ENCODE peak calls at places on chromosome 9, in four cellular contexts. One of them, this sample, is unnamed.

GRCh38 chr9:96449844-96450612 is at the start of gene HABP4:
- DNase-seq in tibial nerve: peak
- DNase-seq in lung: peak
- DNase-seq in fibroblast of lung: peak
- DNase-seq in this sample: peak

GRCh38 chr9:107358867-107359440 is 75.9 kb downstream of the RAD23B start:
- DNase-seq in tibial nerve: no peak
- DNase-seq in lung: no peak
- DNase-seq in fibroblast of lung: no peak
- DNase-seq in this sample: no peak

GRCh38 chr9:123784513-123784912 is 145.4 kb downstream of the DENND1A start:
- DNase-seq in tibial nerve: no peak
- DNase-seq in lung: no peak
- DNase-seq in fibroblast of lung: peak
- DNase-seq in this sample: no peak

GRCh38 chr9:127219533-127219932 is 45.0 kb upstream of the GARNL3 start:
- DNase-seq in fibroblast of lung: no peak
- DNase-seq in lung: no peak
- DNase-seq in tibial nerve: no peak
- DNase-seq in this sample: no peak

GRCh38 chr9:7216004-7216821 is 458.4 kb downstream of the KDM4C start:
- DNase-seq in lung: no peak
- DNase-seq in tibial nerve: no peak
- DNase-seq in fibroblast of lung: peak
- DNase-seq in this sample: no peak

GRCh38 chr9:76654051-76654461 is 110.2 kb upstream of the PCA3 start:
- DNase-seq in lung: no peak
- DNase-seq in fibroblast of lung: peak
- DNase-seq in tibial nerve: no peak
- DNase-seq in this sample: no peak

GRCh38 chr9:125538092-125538473 is 168.9 kb downstream of the MAPKAP1 start:
- DNase-seq in tibial nerve: no peak
- DNase-seq in lung: peak
- DNase-seq in fibroblast of lung: peak
- DNase-seq in this sample: peak

GRCh38 chr9:32839013-32839442 is 55.7 kb downstream of the TMEM215 start:
- DNase-seq in tibial nerve: no peak
- DNase-seq in fibroblast of lung: no peak
- DNase-seq in lung: no peak
- DNase-seq in this sample: no peak

GRCh38 chr9:4301971-4302427 is 2.1 kb upstream of the GLIS3 start:
- DNase-seq in fibroblast of lung: peak
- DNase-seq in tibial nerve: no peak
- DNase-seq in lung: peak
- DNase-seq in this sample: peak

GRCh38 chr9:98043921-98044320 is 12.6 kb upstream of the NANS start:
- DNase-seq in lung: no peak
- DNase-seq in fibroblast of lung: no peak
- DNase-seq in tibial nerve: no peak
- DNase-seq in this sample: no peak

GRCh38 chr9:4550777-4551476 is 60.7 kb downstream of the SLC1A1 start:
- DNase-seq in lung: no peak
- DNase-seq in tibial nerve: no peak
- DNase-seq in fibroblast of lung: peak
- DNase-seq in this sample: no peak

GRCh38 chr9:19408316-19408692 is 505 bp upstream of the ACER2 start:
- DNase-seq in fibroblast of lung: peak
- DNase-seq in lung: peak
- DNase-seq in tibial nerve: peak
- DNase-seq in this sample: no peak

GRCh38 chr9:89533396-89534187 is 35.7 kb upstream of the SEMA4D start:
- DNase-seq in tibial nerve: no peak
- DNase-seq in fibroblast of lung: no peak
- DNase-seq in lung: no peak
- DNase-seq in this sample: no peak

GRCh38 chr9:84761137-84761808 is 91.7 kb downstream of the NTRK2 start:
- DNase-seq in tibial nerve: no peak
- DNase-seq in lung: no peak
- DNase-seq in fibroblast of lung: peak
- DNase-seq in this sample: no peak

GRCh38 chr9:112110094-112110772 is 64.9 kb downstream of the SUSD1 start:
- DNase-seq in tibial nerve: no peak
- DNase-seq in lung: no peak
- DNase-seq in fibroblast of lung: no peak
- DNase-seq in this sample: no peak

GRCh38 chr9:98432960-98433359 is 177.5 kb upstream of the TBC1D2 start:
- DNase-seq in fibroblast of lung: no peak
- DNase-seq in tibial nerve: no peak
- DNase-seq in lung: no peak
- DNase-seq in this sample: no peak

GRCh38 chr9:98159301-98159700 is 33.1 kb downstream of the CORO2A start:
- DNase-seq in fibroblast of lung: no peak
- DNase-seq in lung: no peak
- DNase-seq in tibial nerve: no peak
- DNase-seq in this sample: no peak

GRCh38 chr9:136219276-136219675 is 14.3 kb upstream of the LHX3 start:
- DNase-seq in lung: no peak
- DNase-seq in fibroblast of lung: peak
- DNase-seq in tibial nerve: no peak
- DNase-seq in this sample: no peak

GRCh38 chr9:16425572-16425971 is 444.9 kb downstream of the BNC2 start:
- DNase-seq in lung: no peak
- DNase-seq in tibial nerve: no peak
- DNase-seq in fibroblast of lung: peak
- DNase-seq in this sample: no peak

GRCh38 chr9:72441296-72442211 is 76.5 kb upstream of the ZFAND5 start:
- DNase-seq in fibroblast of lung: peak
- DNase-seq in tibial nerve: no peak
- DNase-seq in lung: no peak
- DNase-seq in this sample: no peak

GRCh38 chr9:113930384-113930783 is 54.3 kb downstream of the ZNF618 start:
- DNase-seq in tibial nerve: no peak
- DNase-seq in lung: peak
- DNase-seq in fibroblast of lung: no peak
- DNase-seq in this sample: no peak
- H3K27ac ChIP-seq in tibial nerve: no peak
- H3K27ac ChIP-seq in lung: no peak
- H3K27ac ChIP-seq in fibroblast of lung: no peak
- H3K27ac ChIP-seq in this sample: peak

DNA sequence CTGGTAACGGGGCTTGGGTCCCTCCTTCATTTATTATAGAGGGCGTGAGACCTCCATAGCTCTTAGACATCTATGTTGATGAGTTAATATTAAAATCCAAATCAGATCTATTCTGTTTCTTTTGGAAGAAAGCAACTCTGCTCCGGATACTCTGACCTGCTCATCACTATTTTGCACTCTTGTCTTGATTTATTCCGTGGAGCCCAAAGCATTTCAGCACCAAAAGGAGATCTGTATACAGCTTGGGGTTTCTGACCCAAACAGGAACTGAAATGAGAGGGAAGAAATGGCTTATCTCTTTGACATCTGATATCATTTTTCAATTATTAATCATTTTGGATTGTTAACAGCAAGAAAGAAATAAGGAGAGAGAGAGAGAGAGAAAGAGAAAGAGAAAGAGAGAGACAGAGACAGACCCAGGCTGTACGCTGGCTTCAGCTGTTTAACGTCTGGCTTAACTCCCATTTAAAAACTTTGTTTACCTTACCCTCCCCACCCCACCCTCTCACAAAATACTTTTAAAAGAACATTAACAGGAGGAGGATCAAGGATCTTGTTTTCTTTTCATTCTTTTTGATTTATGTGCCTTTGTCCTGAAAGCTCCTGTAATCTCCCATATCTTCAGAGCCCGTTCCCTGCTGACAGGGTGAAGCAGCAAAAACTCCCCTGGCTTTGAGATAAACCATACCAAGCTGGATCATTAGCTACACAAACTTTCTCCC is 231.4 kb upstream of the TUT7 start:
- DNase-seq in fibroblast of lung: no peak
- DNase-seq in tibial nerve: no peak
- DNase-seq in lung: no peak
- DNase-seq in this sample: no peak
- H3K4me3 ChIP-seq in fibroblast of lung: peak
- H3K4me3 ChIP-seq in tibial nerve: no peak
- H3K4me3 ChIP-seq in lung: no peak
- H3K4me3 ChIP-seq in this sample: peak

DNA sequence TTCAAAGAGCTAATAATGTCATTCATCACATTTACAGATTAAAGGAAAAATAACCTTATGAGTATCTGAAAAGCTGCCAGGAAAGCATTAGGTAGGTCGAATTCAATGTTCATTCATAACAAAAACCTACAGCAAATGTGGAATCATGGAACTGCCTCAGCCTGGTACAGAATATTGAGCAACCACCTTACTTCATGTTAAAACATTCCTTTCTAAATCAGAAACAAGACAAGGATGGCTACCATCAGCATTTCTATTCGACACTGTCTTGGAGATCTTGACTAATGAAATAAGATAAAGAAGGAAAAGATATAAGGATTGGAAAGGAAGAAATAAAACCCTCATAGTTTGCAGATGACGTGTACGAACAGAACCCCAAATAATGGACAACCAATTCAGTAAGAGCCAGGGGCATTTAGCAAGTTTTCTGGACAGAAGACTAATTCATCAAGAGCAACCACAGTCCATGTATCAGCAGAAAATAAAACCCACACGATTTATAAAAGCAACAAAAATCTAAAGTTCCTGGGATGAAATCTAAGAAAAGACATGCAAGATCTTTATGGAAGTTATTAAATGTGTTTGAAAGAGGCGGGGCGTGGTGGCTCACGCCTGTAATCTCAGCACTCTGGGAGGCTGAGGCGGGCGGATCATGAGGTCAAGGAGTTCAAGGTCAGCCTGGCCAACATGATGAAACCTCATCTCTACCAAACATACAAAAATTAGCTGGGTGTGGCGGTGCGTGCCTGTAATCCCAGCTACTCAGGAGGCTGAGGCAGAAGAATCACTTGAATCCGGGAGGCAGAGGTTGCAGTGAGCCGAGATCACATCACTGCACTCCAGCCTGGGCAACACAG is 37.8 kb upstream of the NRARP start:
- DNase-seq in lung: no peak
- DNase-seq in fibroblast of lung: peak
- DNase-seq in tibial nerve: no peak
- DNase-seq in this sample: no peak
- H3K27ac ChIP-seq in lung: no peak
- H3K27ac ChIP-seq in fibroblast of lung: no peak
- H3K27ac ChIP-seq in tibial nerve: no peak
- H3K27ac ChIP-seq in this sample: no peak

DNA sequence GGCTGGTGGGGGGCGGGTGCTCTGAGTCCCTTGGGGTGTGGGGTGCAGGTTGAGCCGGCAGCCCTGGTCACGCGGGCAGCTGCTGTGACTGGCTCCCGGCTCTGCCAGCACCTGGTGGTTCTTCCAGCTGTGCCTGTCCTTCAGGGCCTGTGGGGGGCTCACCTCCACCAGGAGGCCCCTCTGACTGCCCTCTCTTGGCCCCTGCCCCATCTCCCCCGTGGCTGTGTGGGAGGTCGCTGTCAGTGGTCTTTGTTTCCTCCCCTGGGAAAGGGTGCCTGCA is 3.3 kb downstream of the RXRA start:
- DNase-seq in lung: no peak
- DNase-seq in tibial nerve: no peak
- DNase-seq in fibroblast of lung: no peak
- DNase-seq in this sample: no peak
- H3K4me3 ChIP-seq in lung: no peak
- H3K4me3 ChIP-seq in tibial nerve: peak
- H3K4me3 ChIP-seq in fibroblast of lung: peak
- H3K4me3 ChIP-seq in this sample: no peak

DNA sequence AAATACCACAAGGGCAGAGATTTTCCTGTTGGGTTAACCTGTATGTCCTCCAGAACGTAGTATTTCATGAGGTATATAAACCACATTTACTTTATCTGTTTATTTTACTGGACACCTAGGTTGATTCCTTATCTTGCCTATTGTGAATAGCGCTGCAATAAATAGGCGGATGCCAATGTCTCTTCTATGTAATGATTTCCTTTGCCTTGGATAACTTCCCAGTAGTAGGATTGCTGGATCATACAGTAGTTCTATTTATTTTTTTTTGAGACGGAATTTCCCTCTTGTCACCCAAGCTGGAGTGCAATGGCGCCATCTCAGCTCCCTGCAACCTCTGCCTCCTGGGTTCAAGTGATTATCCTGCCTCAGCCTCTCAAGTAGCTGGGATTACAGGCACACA is 15.6 kb upstream of the TUT7 start:
- DNase-seq in fibroblast of lung: peak
- DNase-seq in tibial nerve: no peak
- DNase-seq in lung: no peak
- DNase-seq in this sample: no peak
- H3K27ac ChIP-seq in fibroblast of lung: no peak
- H3K27ac ChIP-seq in tibial nerve: no peak
- H3K27ac ChIP-seq in lung: no peak
- H3K27ac ChIP-seq in this sample: peak

GRCh38 chr9:129696803-129697110 is 31.3 kb downstream of the PRRX2 start:
- DNase-seq in tibial nerve: no peak
- DNase-seq in lung: no peak
- DNase-seq in fibroblast of lung: no peak
- DNase-seq in this sample: no peak
- H3K4me3 ChIP-seq in tibial nerve: peak
- H3K4me3 ChIP-seq in lung: no peak
- H3K4me3 ChIP-seq in fibroblast of lung: peak
- H3K4me3 ChIP-seq in this sample: peak

GRCh38 chr9:99819123-99819483 is 2.6 kb upstream of the NR4A3 start:
- DNase-seq in lung: no peak
- DNase-seq in tibial nerve: peak
- DNase-seq in fibroblast of lung: no peak
- DNase-seq in this sample: no peak

GRCh38 chr9:99819484-99820329 is 2.0 kb upstream of the NR4A3 start:
- DNase-seq in lung: peak
- DNase-seq in fibroblast of lung: peak
- DNase-seq in tibial nerve: peak
- DNase-seq in this sample: peak

GRCh38 chr9:99822096-99822595 is 461 bp downstream of the NR4A3 start:
- DNase-seq in lung: no peak
- DNase-seq in tibial nerve: no peak
- DNase-seq in fibroblast of lung: no peak
- DNase-seq in this sample: peak

GRCh38 chr9:99821187-99822095 is at the start of gene NR4A3:
- DNase-seq in fibroblast of lung: peak
- DNase-seq in lung: peak
- DNase-seq in tibial nerve: peak
- DNase-seq in this sample: peak

GRCh38 chr9:99820330-99821186 is 1.1 kb upstream of the NR4A3 start:
- DNase-seq in lung: peak
- DNase-seq in tibial nerve: peak
- DNase-seq in fibroblast of lung: peak
- DNase-seq in this sample: no peak
- H3K27ac ChIP-seq in lung: peak
- H3K27ac ChIP-seq in tibial nerve: peak
- H3K27ac ChIP-seq in fibroblast of lung: peak
- H3K27ac ChIP-seq in this sample: peak